ENCODE peak calls at places on chromosomes 2 and 18, in five cellular contexts. One of them, this sample, is unnamed.

GRCh38 chr2:14451312-14451711 is 181.2 kb upstream of the LRATD1 start:
- DNase-seq in cardiac fibroblast: peak; percentile 27
- DNase-seq in GM12865: peak; percentile 6
- DNase-seq in pancreas: no peak
- DNase-seq in ovary: no peak
- DNase-seq in this sample: no peak

GRCh38 chr2:234960091-234961088 is 8.6 kb downstream of the SH3BP4 start:
- DNase-seq in cardiac fibroblast: peak; percentile 60
- DNase-seq in GM12865: no peak
- DNase-seq in pancreas: peak; percentile 5
- DNase-seq in ovary: no peak
- DNase-seq in this sample: peak; percentile 26

GRCh38 chr18:7872569-7872968 is 305.5 kb downstream of the PTPRM start:
- DNase-seq in cardiac fibroblast: peak; percentile 58
- DNase-seq in GM12865: no peak
- DNase-seq in pancreas: no peak
- DNase-seq in ovary: no peak
- DNase-seq in this sample: peak; percentile 93

GRCh38 chr2:133733856-133734255 is 165.6 kb upstream of the NCKAP5 start:
- DNase-seq in cardiac fibroblast: peak; percentile 50
- DNase-seq in GM12865: no peak
- DNase-seq in pancreas: no peak
- DNase-seq in ovary: no peak
- DNase-seq in this sample: no peak

GRCh38 chr2:26459991-26460612 is 17.8 kb downstream of the OTOF start:
- DNase-seq in cardiac fibroblast: no peak
- DNase-seq in GM12865: no peak
- DNase-seq in pancreas: no peak
- DNase-seq in ovary: no peak
- DNase-seq in this sample: no peak

GRCh38 chr18:6759579-6759978 is 30.1 kb downstream of the ARHGAP28 start:
- DNase-seq in cardiac fibroblast: no peak
- DNase-seq in GM12865: no peak
- DNase-seq in pancreas: no peak
- DNase-seq in ovary: no peak
- DNase-seq in this sample: no peak

GRCh38 chr18:48877941-48878340 is 72.8 kb downstream of the SMAD7 start:
- DNase-seq in cardiac fibroblast: no peak
- DNase-seq in GM12865: no peak
- DNase-seq in pancreas: no peak
- DNase-seq in ovary: no peak
- DNase-seq in this sample: no peak

GRCh38 chr2:217418090-217418489 is 558.2 kb upstream of the TNP1 start:
- DNase-seq in cardiac fibroblast: no peak
- DNase-seq in GM12865: no peak
- DNase-seq in pancreas: no peak
- DNase-seq in ovary: no peak
- DNase-seq in this sample: peak; percentile 48

GRCh38 chr2:108593547-108594098 is 59.4 kb downstream of the LIMS1 start:
- DNase-seq in cardiac fibroblast: peak; percentile 96
- DNase-seq in GM12865: no peak
- DNase-seq in pancreas: no peak
- DNase-seq in ovary: no peak
- DNase-seq in this sample: peak; percentile 94

GRCh38 chr18:3857544-3857943 is 407.6 kb downstream of the TGIF1 start:
- DNase-seq in cardiac fibroblast: peak; percentile 44
- DNase-seq in GM12865: no peak
- DNase-seq in pancreas: no peak
- DNase-seq in ovary: no peak
- DNase-seq in this sample: peak; percentile 90

GRCh38 chr2:182522428-182522896 is 95.6 kb upstream of the PDE1A start:
- DNase-seq in cardiac fibroblast: no peak
- DNase-seq in GM12865: no peak
- DNase-seq in pancreas: no peak
- DNase-seq in ovary: no peak
- DNase-seq in this sample: peak; percentile 7

GRCh38 chr18:7174359-7175107 is 56.4 kb upstream of the LRRC30 start:
- DNase-seq in cardiac fibroblast: peak; percentile 46
- DNase-seq in GM12865: no peak
- DNase-seq in pancreas: peak; percentile 38
- DNase-seq in ovary: no peak
- DNase-seq in this sample: peak; percentile 27

GRCh38 chr18:13183790-13184189 is 34.8 kb upstream of the LDLRAD4 start:
- DNase-seq in cardiac fibroblast: no peak
- DNase-seq in GM12865: no peak
- DNase-seq in pancreas: no peak
- DNase-seq in ovary: no peak
- DNase-seq in this sample: no peak

GRCh38 chr2:100180503-100180902 is 38.1 kb upstream of the AFF3 start:
- DNase-seq in cardiac fibroblast: no peak
- DNase-seq in GM12865: no peak
- DNase-seq in pancreas: no peak
- DNase-seq in ovary: no peak
- DNase-seq in this sample: no peak

GRCh38 chr2:205259131-205259530 is 423.2 kb upstream of the NRP2 start:
- DNase-seq in cardiac fibroblast: peak; percentile 48
- DNase-seq in GM12865: no peak
- DNase-seq in pancreas: no peak
- DNase-seq in ovary: no peak
- DNase-seq in this sample: no peak

GRCh38 chr2:203432811-203433210 is 102.3 kb downstream of the RAPH1 start:
- DNase-seq in cardiac fibroblast: no peak
- DNase-seq in GM12865: no peak
- DNase-seq in pancreas: no peak
- DNase-seq in ovary: no peak
- DNase-seq in this sample: no peak

GRCh38 chr2:26423750-26424149 is 22.0 kb downstream of the DRC1 start:
- DNase-seq in cardiac fibroblast: no peak
- DNase-seq in GM12865: no peak
- DNase-seq in pancreas: no peak
- DNase-seq in ovary: no peak
- DNase-seq in this sample: no peak

GRCh38 chr2:108634591-108635160 is 84.6 kb upstream of the RANBP2 start:
- DNase-seq in cardiac fibroblast: no peak
- DNase-seq in GM12865: no peak
- DNase-seq in pancreas: no peak
- DNase-seq in ovary: no peak
- DNase-seq in this sample: no peak

GRCh38 chr2:90079374-90079773 is 1387.9 kb downstream of the RPIA start:
- DNase-seq in cardiac fibroblast: no peak
- DNase-seq in GM12865: no peak
- DNase-seq in pancreas: no peak
- DNase-seq in ovary: no peak
- DNase-seq in this sample: no peak

GRCh38 chr2:33099989-33100388 is 153.2 kb downstream of the LTBP1 start:
- DNase-seq in cardiac fibroblast: no peak
- DNase-seq in GM12865: no peak
- DNase-seq in pancreas: no peak
- DNase-seq in ovary: no peak
- DNase-seq in this sample: no peak

GRCh38 chr2:200397785-200398184 is 91.3 kb downstream of the SPATS2L start:
- DNase-seq in cardiac fibroblast: peak; percentile 36
- DNase-seq in GM12865: no peak
- DNase-seq in pancreas: no peak
- DNase-seq in ovary: no peak
- DNase-seq in this sample: peak; percentile 62

GRCh38 chr2:176330612-176331011 is 61.4 kb downstream of the MTX2 start:
- DNase-seq in cardiac fibroblast: no peak
- DNase-seq in GM12865: no peak
- DNase-seq in pancreas: no peak
- DNase-seq in ovary: no peak
- DNase-seq in this sample: no peak

GRCh38 chr2:67872481-67872880 is 190.3 kb downstream of the C1D start:
- DNase-seq in cardiac fibroblast: no peak
- DNase-seq in GM12865: no peak
- DNase-seq in pancreas: no peak
- DNase-seq in ovary: no peak
- DNase-seq in this sample: no peak

GRCh38 chr2:128386066-128386465 is 67.4 kb upstream of the HS6ST1 start:
- DNase-seq in cardiac fibroblast: no peak
- DNase-seq in GM12865: no peak
- DNase-seq in pancreas: no peak
- DNase-seq in ovary: peak; percentile 13
- DNase-seq in this sample: no peak

GRCh38 chr18:13510594-13510993 is 215.8 kb downstream of the FAM210A start:
- DNase-seq in cardiac fibroblast: no peak
- DNase-seq in GM12865: no peak
- DNase-seq in pancreas: no peak
- DNase-seq in ovary: no peak
- DNase-seq in this sample: no peak

GRCh38 chr2:56770490-56770889 is 586.7 kb downstream of the CCDC85A start:
- DNase-seq in cardiac fibroblast: peak; percentile 77
- DNase-seq in GM12865: no peak
- DNase-seq in pancreas: no peak
- DNase-seq in ovary: no peak
- DNase-seq in this sample: peak; percentile 51

GRCh38 chr2:240914645-240915525 is 8.7 kb downstream of the CROCC2 start:
- DNase-seq in cardiac fibroblast: no peak
- DNase-seq in GM12865: no peak
- DNase-seq in pancreas: no peak
- DNase-seq in ovary: no peak
- DNase-seq in this sample: no peak
- TF ChIP-seq CTCF in cardiac fibroblast: no peak
- TF ChIP-seq CTCF in GM12865: no peak
- TF ChIP-seq CTCF in pancreas: peak; percentile 4
- TF ChIP-seq CTCF in ovary: no peak
- TF ChIP-seq CTCF in this sample: no peak

GRCh38 chr2:187509667-187510417 is 44.4 kb downstream of the TFPI start:
- DNase-seq in cardiac fibroblast: no peak
- DNase-seq in GM12865: no peak
- DNase-seq in pancreas: no peak
- DNase-seq in ovary: no peak
- DNase-seq in this sample: no peak

GRCh38 chr2:187514930-187515329 is 39.3 kb downstream of the TFPI start:
- DNase-seq in cardiac fibroblast: no peak
- DNase-seq in GM12865: no peak
- DNase-seq in pancreas: no peak
- DNase-seq in ovary: no peak
- DNase-seq in this sample: no peak

GRCh38 chr2:187506416-187506815 is 47.8 kb downstream of the TFPI start:
- DNase-seq in cardiac fibroblast: no peak
- DNase-seq in GM12865: no peak
- DNase-seq in pancreas: no peak
- DNase-seq in ovary: no peak
- DNase-seq in this sample: no peak

GRCh38 chr2:187511356-187512315 is 42.6 kb downstream of the TFPI start:
- DNase-seq in cardiac fibroblast: no peak
- DNase-seq in GM12865: no peak
- DNase-seq in pancreas: no peak
- DNase-seq in ovary: no peak
- DNase-seq in this sample: no peak
- H3K4me3 ChIP-seq in cardiac fibroblast: no peak overlapping the region
- H3K4me3 ChIP-seq in GM12865: no peak overlapping the region
- H3K4me3 ChIP-seq in pancreas: no peak overlapping the region
- H3K4me3 ChIP-seq in ovary: no peak overlapping the region
- H3K4me3 ChIP-seq in this sample: no peak overlapping the region

DNA sequence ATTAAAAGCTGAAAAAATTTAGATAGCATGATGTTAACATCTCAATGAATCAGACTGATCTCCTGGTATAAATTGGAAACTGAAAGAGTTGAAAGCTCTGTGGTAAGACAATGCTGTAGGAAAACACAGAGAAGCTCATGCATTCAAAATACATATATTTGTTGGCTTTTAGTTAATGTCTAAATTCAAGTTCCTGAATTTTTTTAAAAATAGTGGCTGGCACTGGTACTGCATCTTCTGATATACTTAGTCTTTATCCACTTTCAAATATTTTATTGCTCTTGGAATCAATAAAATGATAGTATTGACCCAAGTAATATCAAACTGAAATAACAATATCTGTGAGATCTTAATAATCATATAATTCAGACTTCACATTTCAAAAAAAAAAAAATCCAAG is 151.4 kb upstream of the FIGN start:
- DNase-seq in cardiac fibroblast: no peak
- DNase-seq in GM12865: no peak
- DNase-seq in pancreas: no peak
- DNase-seq in ovary: no peak
- DNase-seq in this sample: no peak
- TF ChIP-seq CTCF in cardiac fibroblast: peak; percentile 43
- TF ChIP-seq CTCF in GM12865: no peak
- TF ChIP-seq CTCF in pancreas: peak; percentile 15
- TF ChIP-seq CTCF in ovary: no peak
- TF ChIP-seq CTCF in this sample: peak; percentile 31

GRCh38 chr2:223815186-223815883 is 22.0 kb downstream of the AP1S3 start:
- DNase-seq in cardiac fibroblast: peak; percentile 95
- DNase-seq in GM12865: no peak
- DNase-seq in pancreas: no peak
- DNase-seq in ovary: no peak
- DNase-seq in this sample: peak; percentile 99
- H3K4me3 ChIP-seq in cardiac fibroblast: no peak overlapping the region
- H3K4me3 ChIP-seq in GM12865: no peak overlapping the region
- H3K4me3 ChIP-seq in pancreas: no peak overlapping the region
- H3K4me3 ChIP-seq in ovary: no peak overlapping the region
- H3K4me3 ChIP-seq in this sample: no peak overlapping the region

GRCh38 chr2:80364511-80365212 is 60.1 kb upstream of the LRRTM1 start:
- DNase-seq in cardiac fibroblast: no peak
- DNase-seq in GM12865: no peak
- DNase-seq in pancreas: no peak
- DNase-seq in ovary: no peak
- DNase-seq in this sample: no peak
- TF ChIP-seq CTCF in cardiac fibroblast: no peak
- TF ChIP-seq CTCF in GM12865: no peak
- TF ChIP-seq CTCF in pancreas: no peak
- TF ChIP-seq CTCF in ovary: no peak
- TF ChIP-seq CTCF in this sample: no peak

GRCh38 chr18:37335337-37335736 is 230.3 kb downstream of the CELF4 start:
- DNase-seq in cardiac fibroblast: no peak
- DNase-seq in GM12865: no peak
- DNase-seq in pancreas: no peak
- DNase-seq in ovary: no peak
- DNase-seq in this sample: peak; percentile 15

GRCh38 chr18:37332764-37333420 is 232.7 kb downstream of the CELF4 start:
- DNase-seq in cardiac fibroblast: no peak
- DNase-seq in GM12865: no peak
- DNase-seq in pancreas: no peak
- DNase-seq in ovary: no peak
- DNase-seq in this sample: no peak

GRCh38 chr18:37336568-37337285 is 228.9 kb downstream of the CELF4 start:
- DNase-seq in cardiac fibroblast: no peak
- DNase-seq in GM12865: no peak
- DNase-seq in pancreas: no peak
- DNase-seq in ovary: no peak
- DNase-seq in this sample: no peak

GRCh38 chr18:37330173-37330572 is 235.4 kb downstream of the CELF4 start:
- DNase-seq in cardiac fibroblast: no peak
- DNase-seq in GM12865: no peak
- DNase-seq in pancreas: no peak
- DNase-seq in ovary: no peak
- DNase-seq in this sample: no peak

GRCh38 chr18:37334494-37335125 is 231.0 kb downstream of the CELF4 start:
- DNase-seq in cardiac fibroblast: peak; percentile 4
- DNase-seq in GM12865: no peak
- DNase-seq in pancreas: no peak
- DNase-seq in ovary: no peak
- DNase-seq in this sample: peak; percentile 73
- H3K4me3 ChIP-seq in cardiac fibroblast: no peak overlapping the region
- H3K4me3 ChIP-seq in GM12865: no peak overlapping the region
- H3K4me3 ChIP-seq in pancreas: no peak overlapping the region
- H3K4me3 ChIP-seq in ovary: no peak overlapping the region
- H3K4me3 ChIP-seq in this sample: no peak overlapping the region

GRCh38 chr2:230982126-230982525 is 13.8 kb upstream of the SPATA3 start:
- DNase-seq in cardiac fibroblast: no peak
- DNase-seq in GM12865: peak; percentile 52
- DNase-seq in pancreas: no peak
- DNase-seq in ovary: no peak
- DNase-seq in this sample: no peak
- TF ChIP-seq CTCF in cardiac fibroblast: no peak
- TF ChIP-seq CTCF in GM12865: no peak
- TF ChIP-seq CTCF in pancreas: no peak
- TF ChIP-seq CTCF in ovary: no peak
- TF ChIP-seq CTCF in this sample: no peak